ENCODE peak calls at places on chromosomes 1 and 21, in ten cellular contexts. Z is AG04449, H is SJSA1, J is dorsolateral prefrontal cortex, V is Panc1, P is HFF-Myc, C is colonic mucosa, F is upper lobe of right lung, Y is heart left ventricle, K is GM23338. I is an unnamed sample.

GRCh38 chr21:15355066-15355465 is 290.3 kb upstream of the NRIP1 start:
- DNase-seq in P (no peak), C (no peak), V (no peak), Z (no peak), J (no peak), K (no peak), H (no peak), F (no peak), Y (no peak), I (no peak)

GRCh38 chr1:8598060-8598724 is 219.2 kb downstream of the RERE start:
- DNase-seq in K (peak), Y (peak), F (no peak), H (no peak), Z (no peak), C (peak), V (no peak), J (peak), P (no peak), I (no peak)

GRCh38 chr21:18987515-18988026 is 584.0 kb upstream of the TMPRSS15 start:
- DNase-seq in P (no peak), Y (no peak), Z (no peak), K (peak), F (no peak), C (no peak), V (no peak), H (no peak), J (no peak), I (no peak)

GRCh38 chr1:156641761-156642264 is at the start of gene BCAN:
- DNase-seq in Z (no peak), J (peak), V (no peak), P (no peak), H (no peak), C (no peak), F (no peak), K (peak), Y (no peak), I (no peak)

GRCh38 chr1:186950547-186950946 is 121.8 kb downstream of the PLA2G4A start:
- DNase-seq in P (no peak), K (no peak), H (no peak), C (no peak), Z (no peak), V (no peak), J (no peak), Y (no peak), F (no peak), I (no peak)

GRCh38 chr1:9410737-9411297 is 118.1 kb downstream of the SPSB1 start:
- DNase-seq in P (no peak), C (no peak), Y (no peak), F (no peak), V (no peak), H (peak), Z (peak), J (no peak), K (peak), I (peak)

GRCh38 chr1:11655263-11656079 is 794 bp downstream of the FBXO44 start:
- DNase-seq in H (no peak), Z (no peak), J (no peak), F (no peak), P (no peak), V (no peak), C (no peak), K (peak), Y (no peak), I (no peak)

GRCh38 chr1:202144510-202145324 is at the start of gene ARL8A:
- DNase-seq in J (peak), V (no peak), Z (no peak), K (peak), P (no peak), Y (peak), C (peak), F (peak), H (peak), I (no peak)

GRCh38 chr1:36458910-36459309 is 5.3 kb downstream of the MRPS15 start:
- DNase-seq in F (no peak), Z (no peak), H (no peak), P (no peak), Y (no peak), K (no peak), C (no peak), V (no peak), J (no peak), I (no peak)

GRCh38 chr1:68703921-68704354 is 207.1 kb upstream of the DEPDC1 start:
- DNase-seq in F (no peak), V (no peak), K (no peak), P (no peak), C (no peak), H (no peak), J (no peak), Y (no peak), Z (no peak), I (no peak)

GRCh38 chr1:21294266-21295058 is 4.2 kb upstream of the ECE1 start:
- DNase-seq in P (no peak), H (no peak), Z (no peak), J (no peak), F (no peak), K (no peak), Y (no peak), C (peak), V (no peak), I (no peak)

GRCh38 chr1:21295545-21295944 is 5.3 kb upstream of the ECE1 start:
- DNase-seq in P (no peak), J (no peak), H (no peak), C (no peak), K (no peak), Y (no peak), V (no peak), F (no peak), Z (no peak), I (no peak)

GRCh38 chr1:21297975-21298374 is 7.7 kb upstream of the ECE1 start:
- DNase-seq in J (no peak), Z (no peak), K (no peak), P (no peak), Y (peak), H (no peak), V (no peak), C (no peak), F (no peak), I (no peak)

GRCh38 chr1:21295059-21295401 is 4.8 kb upstream of the ECE1 start:
- DNase-seq in K (no peak), C (no peak), V (no peak), Y (no peak), F (no peak), P (no peak), H (no peak), J (no peak), Z (no peak), I (no peak)

GRCh38 chr1:21296509-21297354 is 6.5 kb upstream of the ECE1 start:
- DNase-seq in K (no peak), C (no peak), Z (no peak), V (no peak), Y (no peak), F (no peak), H (no peak), J (no peak), P (no peak), I (no peak)
- H3K4me3 ChIP-seq in K (no peak), C (no peak), Z (no peak), V (no peak), Y (no peak), F (no peak), H (no peak), J (no peak), P (no peak), I (no peak)

DNA sequence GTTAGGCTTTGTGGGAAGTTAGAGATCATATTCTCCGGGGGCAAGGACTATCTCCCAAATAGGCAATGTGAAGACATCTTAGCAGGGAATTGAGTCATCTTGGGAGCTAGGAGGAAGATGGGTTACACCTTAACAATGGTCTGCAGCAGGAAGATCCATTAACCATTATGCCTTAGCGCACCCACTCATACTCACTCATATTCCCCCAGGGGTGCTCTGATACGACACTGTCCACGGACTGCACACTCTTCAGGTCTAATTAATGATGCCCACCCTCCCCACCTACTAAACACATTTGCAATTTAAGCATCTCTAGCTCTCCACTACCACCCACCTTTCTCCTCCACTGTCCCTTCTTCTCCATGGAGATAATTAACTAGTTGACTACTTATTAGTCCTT is 857 bp upstream of the AK5 start:
- DNase-seq in Z (no peak), V (no peak), C (no peak), K (no peak), Y (no peak), H (no peak), F (no peak), P (no peak), J (no peak), I (no peak)
- H3K4me3 ChIP-seq in Z (no peak), V (no peak), C (no peak), K (peak), Y (no peak), H (no peak), F (no peak), P (no peak), J (peak), I (no peak)

GRCh38 chr1:109691762-109692161 is 4.1 kb downstream of the GSTM1 start:
- DNase-seq in Z (no peak), V (no peak), Y (no peak), K (no peak), H (no peak), J (no peak), P (no peak), F (no peak), C (no peak), I (no peak)

GRCh38 chr1:109689844-109690405 is 2.3 kb downstream of the GSTM1 start:
- DNase-seq in Z (no peak), V (no peak), J (no peak), Y (no peak), K (no peak), P (no peak), H (no peak), C (no peak), F (no peak), I (no peak)

GRCh38 chr1:109687641-109688499 is at the start of gene GSTM1:
- DNase-seq in Y (no peak), P (no peak), C (no peak), H (peak), V (no peak), J (no peak), Z (no peak), K (no peak), F (no peak), I (peak)
- H3K4me3 ChIP-seq in Y (peak), P (no peak), C (peak), H (peak), V (no peak), J (peak), Z (no peak), K (no peak), F (no peak), I (peak)

GRCh38 chr1:181517181-181517875 is 34.0 kb downstream of the CACNA1E start:
- DNase-seq in Z (no peak), K (no peak), C (no peak), J (no peak), P (no peak), Y (no peak), F (no peak), H (no peak), V (no peak), I (no peak)

GRCh38 chr1:181516706-181517105 is 33.4 kb downstream of the CACNA1E start:
- DNase-seq in V (no peak), K (no peak), H (no peak), Y (no peak), Z (no peak), F (no peak), P (no peak), C (no peak), J (no peak), I (no peak)

GRCh38 chr1:181514298-181515290 is 31.3 kb downstream of the CACNA1E start:
- DNase-seq in J (no peak), Z (no peak), P (no peak), H (no peak), V (no peak), C (no peak), K (no peak), F (no peak), Y (no peak), I (no peak)

GRCh38 chr1:181513786-181514297 is 30.5 kb downstream of the CACNA1E start:
- DNase-seq in F (no peak), Z (no peak), P (no peak), K (no peak), C (no peak), V (no peak), Y (no peak), J (no peak), H (no peak), I (no peak)

DNA sequence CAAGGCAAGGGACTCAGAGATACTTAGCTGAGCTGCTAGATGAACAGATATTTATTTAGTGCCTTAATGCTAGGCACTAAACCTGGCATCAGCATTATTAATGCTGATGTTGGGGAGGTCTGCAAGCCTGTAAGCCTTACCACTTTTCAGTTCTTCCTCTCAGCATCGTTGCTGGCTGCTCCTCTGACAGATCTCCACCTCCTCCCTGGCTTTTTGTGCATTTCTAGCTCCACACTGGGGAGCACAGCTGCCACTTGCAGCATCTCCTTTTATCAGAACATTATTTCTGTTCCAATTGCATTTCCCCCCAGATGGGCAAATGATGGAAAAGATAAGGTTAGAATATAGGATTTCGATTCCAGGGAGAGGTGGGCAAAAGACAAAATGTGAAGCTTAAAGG is 34.8 kb downstream of the CACNA1E start:
- DNase-seq in P (no peak), C (no peak), K (no peak), V (no peak), J (no peak), Y (no peak), Z (no peak), F (no peak), H (no peak), I (no peak)
- H3K4me3 ChIP-seq in P (no peak), C (no peak), K (no peak), V (no peak), J (no peak), Y (no peak), Z (no peak), F (no peak), H (no peak), I (no peak)

GRCh38 chr1:190563230-190563629 is 85.6 kb upstream of the BRINP3 start:
- DNase-seq in Z (no peak), J (no peak), F (no peak), K (no peak), V (no peak), H (no peak), Y (no peak), P (no peak), C (no peak), I (no peak)
- H3K4me3 ChIP-seq in Z (no peak), J (no peak), F (no peak), K (no peak), V (no peak), H (no peak), Y (no peak), P (no peak), C (no peak), I (no peak)

GRCh38 chr1:145892486-145893087 is 6.9 kb upstream of the ANKRD35 start:
- DNase-seq in H (no peak), K (no peak), V (no peak), F (peak), Z (no peak), C (no peak), Y (no peak), J (no peak), P (no peak), I (no peak)
- H3K4me3 ChIP-seq in H (no peak), K (peak), V (peak), F (peak), Z (no peak), C (no peak), Y (no peak), J (no peak), P (no peak), I (no peak)

GRCh38 chr1:19483691-19484090 is 1.6 kb downstream of the CAPZB start:
- DNase-seq in J (no peak), Y (no peak), F (no peak), H (no peak), V (no peak), P (no peak), K (no peak), C (no peak), Z (no peak), I (no peak)
- H3K4me3 ChIP-seq in J (peak), Y (peak), F (peak), H (peak), V (peak), P (peak), K (peak), C (peak), Z (peak), I (peak)

I was measured in AG09309.